ENCODE peak calls at places on chromosomes 2 and 18, in eight cellular contexts. K is prostate gland, D is WTC11, I is AG04450, C is esophagus muscularis mucosa, H is choroid plexus epithelial cell, U is pancreas, M is neural progenitor cell. J is an unnamed sample.

GRCh38 chr2:62774555-62775366 is 69.2 kb downstream of the EHBP1 start:
- DNase-seq in K (peak; percentile 29), D (no peak), I (no peak), C (no peak), H (peak; percentile 70), U (peak; percentile 36), M (peak; percentile 21), J (no peak)

GRCh38 chr2:42136832-42137821 is 32.0 kb upstream of the EML4 start:
- DNase-seq in K (no peak), D (no peak), I (no peak), C (peak; percentile 77), H (no peak), U (no peak), M (no peak), J (no peak)

GRCh38 chr2:72980535-72981217 is 63.4 kb downstream of the EMX1 start:
- DNase-seq in K (no peak), D (no peak), I (peak; percentile 10), C (no peak), H (no peak), U (no peak), M (no peak), J (no peak)

GRCh38 chr2:230008708-230009066 is 60.0 kb downstream of the SLC16A14 start:
- DNase-seq in K (no peak), D (no peak), I (no peak), C (no peak), H (peak; percentile 7), U (no peak), M (no peak), J (no peak)

GRCh38 chr2:201396595-201396994 is 39.5 kb upstream of the FLACC1 start:
- DNase-seq in K (no peak), D (no peak), I (no peak), C (no peak), H (peak; percentile 73), U (no peak), M (no peak), J (no peak)

GRCh38 chr2:241309684-241310117 is 5.8 kb downstream of the HDLBP start:
- DNase-seq in K (no peak), D (no peak), I (no peak), C (no peak), H (peak; percentile 54), U (no peak), M (no peak), J (peak; percentile 39)

GRCh38 chr2:107002735-107003134 is 116.8 kb upstream of the ST6GAL2 start:
- DNase-seq in K (no peak), D (no peak), I (no peak), C (peak; percentile 45), H (peak; percentile 52), U (no peak), M (no peak), J (no peak)

GRCh38 chr2:180732337-180732736 is 248.1 kb upstream of the UBE2E3 start:
- DNase-seq in K (no peak), D (no peak), I (no peak), C (no peak), H (no peak), U (no peak), M (no peak), J (no peak)

GRCh38 chr2:22867921-22868320 is 517.1 kb upstream of the KLHL29 start:
- DNase-seq in K (no peak), D (no peak), I (no peak), C (no peak), H (no peak), U (no peak), M (no peak), J (no peak)

GRCh38 chr2:80244905-80245584 is 59.5 kb downstream of the LRRTM1 start:
- DNase-seq in K (no peak), D (no peak), I (no peak), C (no peak), H (no peak), U (no peak), M (no peak), J (no peak)

GRCh38 chr18:51811883-51812282 is 528.1 kb upstream of the DCC start:
- DNase-seq in K (no peak), D (no peak), I (no peak), C (no peak), H (no peak), U (no peak), M (no peak), J (no peak)

GRCh38 chr2:109386004-109386695 is 227.6 kb downstream of the SEPTIN10 start:
- DNase-seq in K (no peak), D (peak; percentile 42), I (no peak), C (no peak), H (peak; percentile 60), U (no peak), M (peak; percentile 72), J (no peak)

GRCh38 chr2:239499989-239500914 is 99.4 kb upstream of the HDAC4 start:
- DNase-seq in K (no peak), D (no peak), I (no peak), C (no peak), H (no peak), U (no peak), M (no peak), J (no peak)

GRCh38 chr2:46286715-46287114 is 10.5 kb upstream of the EPAS1 start:
- DNase-seq in K (peak; percentile 24), D (no peak), I (no peak), C (no peak), H (no peak), U (peak; percentile 42), M (no peak), J (no peak)

GRCh38 chr2:138665932-138666331 is 114.3 kb downstream of the NXPH2 start:
- DNase-seq in K (no peak), D (no peak), I (no peak), C (no peak), H (no peak), U (no peak), M (no peak), J (no peak)

GRCh38 chr18:55586841-55587240 is 1.2 kb downstream of the TCF4 start:
- DNase-seq in K (no peak), D (no peak), I (no peak), C (no peak), H (peak; percentile 57), U (no peak), M (peak; percentile 47), J (no peak)

GRCh38 chr2:235643680-235644117 is 149.9 kb downstream of the AGAP1 start:
- DNase-seq in K (no peak), D (no peak), I (no peak), C (no peak), H (no peak), U (no peak), M (no peak), J (no peak)

GRCh38 chr2:235641956-235642355 is 148.1 kb downstream of the AGAP1 start:
- DNase-seq in K (no peak), D (no peak), I (no peak), C (no peak), H (no peak), U (no peak), M (no peak), J (no peak)

GRCh38 chr2:235644191-235644590 is 150.3 kb downstream of the AGAP1 start:
- DNase-seq in K (no peak), D (no peak), I (no peak), C (no peak), H (peak; percentile 60), U (no peak), M (no peak), J (no peak)

GRCh38 chr2:235641333-235641732 is 147.5 kb downstream of the AGAP1 start:
- DNase-seq in K (no peak), D (no peak), I (no peak), C (no peak), H (no peak), U (no peak), M (no peak), J (no peak)

DNA sequence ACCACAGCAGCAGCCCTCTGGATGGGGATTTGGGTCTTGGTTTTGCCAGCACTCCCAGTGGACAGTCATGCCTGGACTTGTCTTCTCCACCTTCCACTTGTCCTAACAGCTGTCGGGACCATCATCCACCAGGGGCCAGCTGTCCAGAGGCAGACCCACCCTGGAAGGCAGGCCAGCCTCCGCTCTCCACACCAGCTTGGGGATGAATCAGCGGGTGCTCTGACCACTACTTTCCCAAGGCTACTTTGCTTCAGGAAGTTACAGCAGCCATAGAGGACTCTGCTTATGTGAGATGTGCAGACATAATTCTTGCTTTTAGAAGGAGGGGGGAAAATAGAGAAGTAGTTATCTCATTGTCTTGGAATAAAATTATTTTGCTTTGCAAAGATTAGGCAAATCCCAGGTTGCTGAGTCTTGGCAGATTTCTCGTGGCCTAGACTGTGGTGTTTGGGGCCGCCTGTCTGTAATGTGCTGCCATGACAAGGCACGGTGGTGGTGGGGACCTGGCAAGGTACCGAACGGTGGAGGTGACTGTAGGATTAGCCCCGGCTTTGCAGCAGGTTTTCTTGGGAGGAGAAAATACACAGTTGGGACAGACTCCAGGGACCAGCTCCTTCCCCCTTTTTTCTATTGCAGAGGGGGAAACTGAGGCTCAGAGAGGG is 148.7 kb downstream of the AGAP1 start:
- DNase-seq in K (no peak), D (no peak), I (no peak), C (no peak), H (peak; percentile 66), U (no peak), M (no peak), J (no peak)
- TF ChIP-seq CTCF in K (no peak), D (no peak), I (no peak), C (no peak), H (peak; percentile 43), U (no peak), M (peak; percentile 5), J (no peak)

GRCh38 chr2:84927275-84927627 is 21.8 kb downstream of the TMSB10 start:
- DNase-seq in K (no peak), D (no peak), I (no peak), C (no peak), H (no peak), U (no peak), M (no peak), J (no peak)
- TF ChIP-seq CTCF in K (no peak), D (no peak), I (no peak), C (no peak), H (no peak), U (peak; percentile 24), M (no peak), J (peak; percentile 22)

DNA sequence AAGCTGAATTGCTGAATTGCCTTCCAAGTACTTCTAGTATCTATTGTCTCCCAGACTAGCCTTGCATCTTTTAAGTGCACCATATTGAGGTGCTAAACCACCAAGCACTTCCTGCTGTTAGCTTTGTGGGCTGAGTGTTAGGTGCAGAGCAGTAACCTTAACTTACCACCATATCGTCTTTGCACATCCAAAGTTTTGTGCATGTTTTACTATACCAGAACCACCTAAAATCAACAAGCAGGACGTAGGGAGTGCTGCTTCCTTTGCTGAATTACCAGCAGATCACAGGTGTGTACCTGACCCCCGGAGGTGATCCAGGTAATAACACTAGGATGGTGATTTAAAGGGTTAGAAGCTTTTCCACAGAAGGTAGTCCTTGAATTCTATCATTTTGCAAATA is 359.9 kb upstream of the HNRNPA3 start:
- DNase-seq in K (no peak), D (peak; percentile 13), I (no peak), C (no peak), H (no peak), U (no peak), M (no peak), J (peak; percentile 51)
- TF ChIP-seq CTCF in K (no peak), D (no peak), I (no peak), C (no peak), H (no peak), U (no peak), M (no peak), J (no peak)

DNA sequence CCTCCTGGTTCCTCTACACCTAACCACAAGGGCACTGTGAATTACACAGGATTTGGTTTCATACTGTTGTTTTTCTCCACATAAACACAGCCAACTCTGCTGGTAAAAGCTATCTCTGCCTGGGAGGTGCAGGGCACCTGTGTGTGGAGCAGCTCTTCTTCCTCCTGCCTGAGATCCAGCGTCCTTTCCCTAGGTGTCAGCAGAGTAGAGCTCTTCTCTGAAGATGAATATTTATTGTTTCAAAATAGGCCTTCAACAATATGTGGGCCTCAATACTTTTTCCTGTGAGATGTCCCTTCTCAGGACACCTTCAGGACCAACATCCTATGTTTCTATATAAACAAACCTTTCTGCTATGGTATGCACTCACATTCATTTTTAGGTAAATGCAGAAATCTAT is 573.9 kb upstream of the ID2 start:
- DNase-seq in K (no peak), D (no peak), I (no peak), C (no peak), H (no peak), U (no peak), M (no peak), J (no peak)
- TF ChIP-seq CTCF in K (no peak), D (no peak), I (no peak), C (no peak), H (no peak), U (no peak), M (no peak), J (no peak)

J was measured in natural killer cell.